ENCODE peak calls at places on chromosomes 13 and 19, in ten cellular contexts. A is tibial nerve, G is sigmoid colon, I is K562, E is ovary, P is suprapubic skin, H is upper lobe of left lung, W is stomach, J is SK-N-SH, F is A549. M is an unnamed sample.

GRCh38 chr13:76830805-76831204 is 55.4 kb downstream of the KCTD12 start:
- DNase-seq in G (no peak), W (no peak), I (no peak), H (no peak), P (no peak), A (no peak), J (no peak), E (no peak), F (no peak), M (no peak)

GRCh38 chr19:38135150-38135998 is 88.6 kb downstream of the DPF1 start:
- DNase-seq in G (no peak), W (no peak), J (no peak), E (no peak), A (no peak), F (no peak), I (no peak), H (no peak), P (no peak), M (no peak)

GRCh38 chr13:31835932-31836331 is 96.6 kb downstream of the RXFP2 start:
- DNase-seq in I (no peak), W (no peak), E (no peak), A (no peak), G (no peak), P (no peak), F (no peak), J (no peak), H (no peak), M (no peak)

GRCh38 chr13:110555601-110556223 is 5.8 kb downstream of the RAB20 start:
- DNase-seq in W (peak; percentile 70), A (no peak), P (no peak), H (peak; percentile 68), I (no peak), F (peak; percentile 9), J (no peak), G (peak; percentile 56), E (no peak), M (peak; percentile 44)

GRCh38 chr13:77033717-77034302 is 6.9 kb upstream of the FBXL3 start:
- DNase-seq in G (no peak), I (no peak), H (no peak), P (no peak), W (no peak), A (no peak), F (no peak), E (no peak), J (no peak), M (no peak)

GRCh38 chr13:77698211-77699058 is 948 bp downstream of the SLAIN1 start:
- DNase-seq in I (peak; percentile 6), F (no peak), A (no peak), P (no peak), E (peak; percentile 12), H (peak; percentile 34), G (peak; percentile 62), W (peak; percentile 46), J (peak; percentile 72), M (peak; percentile 44)

GRCh38 chr19:16867211-16867610 is 21.6 kb upstream of the F2RL3 start:
- DNase-seq in G (no peak), H (no peak), P (no peak), F (no peak), A (no peak), I (no peak), W (no peak), E (no peak), J (no peak), M (no peak)

GRCh38 chr13:77000475-77000874 is 8.6 kb downstream of the CLN5 start:
- DNase-seq in P (no peak), I (no peak), W (no peak), F (no peak), G (no peak), H (no peak), E (no peak), J (no peak), A (no peak), M (no peak)

GRCh38 chr13:59746291-59746962 is 417.3 kb downstream of the DIAPH3 start:
- DNase-seq in G (no peak), E (no peak), I (no peak), H (no peak), W (no peak), A (no peak), F (no peak), J (no peak), P (no peak), M (peak; percentile 23)

GRCh38 chr13:102769679-102770078 is 3.9 kb downstream of the TEX30 start:
- DNase-seq in G (no peak), I (no peak), P (no peak), F (no peak), H (no peak), E (no peak), J (peak; percentile 20), W (no peak), A (no peak), M (no peak)

GRCh38 chr13:77430377-77430951 is 103.6 kb upstream of the MYCBP2 start:
- DNase-seq in A (no peak), J (no peak), P (no peak), E (no peak), I (no peak), F (no peak), W (no peak), G (no peak), H (no peak), M (no peak)

GRCh38 chr13:99995503-99996176 is 14.1 kb downstream of the ZIC2 start:
- DNase-seq in J (no peak), P (no peak), A (no peak), H (no peak), W (no peak), G (no peak), I (no peak), E (no peak), F (no peak), M (no peak)

GRCh38 chr13:43963726-43964125 is 84.0 kb downstream of the LACC1 start:
- DNase-seq in W (no peak), I (no peak), H (no peak), G (no peak), F (peak; percentile 19), E (no peak), J (no peak), A (no peak), P (no peak), M (no peak)

GRCh38 chr13:24511824-24512207 is 762 bp downstream of the PARP4 start:
- DNase-seq in A (no peak), H (peak; percentile 42), J (peak; percentile 50), G (no peak), P (no peak), I (no peak), E (no peak), W (no peak), F (no peak), M (peak; percentile 49)

GRCh38 chr19:45574526-45574925 is 10.1 kb downstream of the OPA3 start:
- DNase-seq in G (no peak), J (no peak), W (no peak), I (no peak), F (no peak), H (no peak), A (no peak), P (no peak), E (no peak), M (no peak)

GRCh38 chr19:45567609-45568008 is 17.0 kb downstream of the OPA3 start:
- DNase-seq in W (no peak), F (no peak), I (no peak), P (no peak), J (no peak), H (no peak), E (no peak), G (no peak), A (no peak), M (no peak)

GRCh38 chr19:45568732-45569131 is 15.9 kb downstream of the OPA3 start:
- DNase-seq in P (no peak), W (no peak), H (no peak), G (no peak), I (no peak), F (peak; percentile 82), J (no peak), E (no peak), A (no peak), M (no peak)

GRCh38 chr19:45571457-45572220 is 13.0 kb downstream of the OPA3 start:
- DNase-seq in E (no peak), G (no peak), W (no peak), P (no peak), H (no peak), F (no peak), I (no peak), J (no peak), A (no peak), M (no peak)

GRCh38 chr19:45569619-45570421 is 14.8 kb downstream of the OPA3 start:
- DNase-seq in P (no peak), H (peak; percentile 72), E (no peak), G (no peak), J (peak; percentile 74), F (peak; percentile 76), A (no peak), I (peak; percentile 77), W (peak; percentile 76), M (peak; percentile 87)
- TF ChIP-seq EP300 in P (no peak), H (no peak), E (no peak), G (no peak), J (no peak), F (no peak), A (no peak), I (no peak), W (no peak), M (no peak)

GRCh38 chr19:44905437-44906160 is at the start of gene APOE:
- DNase-seq in G (no peak), F (no peak), W (no peak), H (no peak), J (peak; percentile 57), E (no peak), P (no peak), I (peak; percentile 60), A (no peak), M (peak; percentile 33)
- TF ChIP-seq CTCF in G (no peak), F (no peak), W (no peak), H (no peak), J (no peak), E (no peak), P (no peak), I (no peak), A (no peak), M (no peak)

DNA sequence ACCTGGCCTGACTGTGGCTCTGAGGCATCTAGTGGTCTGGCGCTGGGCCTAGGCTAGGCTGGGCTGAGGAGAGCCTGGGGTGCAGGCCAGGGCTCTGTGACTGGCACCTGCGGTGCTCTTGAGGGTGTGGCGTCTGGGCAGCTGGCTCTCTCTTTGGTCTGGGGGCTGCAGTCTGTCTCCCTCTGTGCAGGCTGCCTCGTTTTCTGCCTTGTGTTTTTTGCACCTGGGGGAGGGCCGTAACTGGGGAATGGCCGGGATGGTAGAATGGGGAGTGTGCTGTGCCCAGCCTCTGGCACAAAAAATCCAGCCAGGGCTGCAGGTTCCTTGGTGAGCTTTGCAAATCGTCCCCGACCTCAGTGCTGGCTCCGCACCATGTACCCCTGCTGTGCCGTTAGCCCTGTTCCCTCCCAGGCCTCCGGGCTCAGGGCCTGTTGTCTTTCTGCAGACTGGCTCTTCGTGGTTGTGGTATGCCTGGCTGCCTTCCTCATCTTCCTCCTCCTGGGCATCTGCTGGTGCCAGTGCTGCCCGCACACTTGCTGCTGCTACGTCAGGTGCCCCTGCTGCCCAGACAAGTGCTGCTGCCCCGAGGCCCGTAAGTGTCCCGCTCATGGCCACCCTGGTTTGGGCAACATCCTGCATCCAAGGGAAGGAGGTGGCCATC is 6.5 kb upstream of the USF2 start:
- DNase-seq in P (peak; percentile 54), F (no peak), J (no peak), G (peak; percentile 59), A (peak; percentile 11), W (peak; percentile 63), I (no peak), E (no peak), H (no peak), M (peak; percentile 6)
- TF ChIP-seq EP300 in P (no peak), F (no peak), J (no peak), G (no peak), A (no peak), W (no peak), I (no peak), E (no peak), H (no peak), M (no peak)

GRCh38 chr19:21912654-21913053 is 76.7 kb upstream of the ZNF43 start:
- DNase-seq in H (no peak), A (no peak), W (no peak), I (no peak), E (no peak), P (no peak), G (no peak), F (no peak), J (no peak), M (no peak)
- TF ChIP-seq CTCF in H (no peak), A (no peak), W (no peak), I (peak; percentile 23), E (no peak), P (no peak), G (no peak), F (no peak), J (no peak), M (no peak)

M was measured in transverse colon.